ENCODE peak calls at places on chromosomes 7 and 10, in seven cellular contexts. E is iPS-NIHi11, C is memory B cell, Z is NCI-H2107, T is retina, X is HL-60, Y is fibroblast of lung. M is an unnamed sample.
A peak's percentile ranks its signal among the peaks of the same experiment; 100 is the strongest.

GRCh38 chr10:124799196-124799595 is 2.4 kb upstream of the ABRAXAS2 start:
- DNase-seq in Z (no peak), T (no peak), C (no peak), Y (no peak), E (no peak), X (no peak), M (no peak)

GRCh38 chr7:12884033-12884432 is 196.6 kb downstream of the ARL4A start:
- DNase-seq in E (no peak), Z (no peak), X (no peak), Y (peak; percentile 67), C (no peak), T (no peak), M (no peak)

GRCh38 chr7:77482015-77482414 is 55.1 kb upstream of the PTPN12 start:
- DNase-seq in T (no peak), E (peak; percentile 33), X (peak; percentile 63), Y (no peak), C (no peak), Z (no peak), M (peak; percentile 37)

GRCh38 chr7:47786557-47787248 is 161.6 kb downstream of the PKD1L1 start:
- DNase-seq in Y (peak; percentile 100), X (no peak), C (no peak), Z (no peak), E (peak; percentile 68), T (peak; percentile 68), M (no peak)

GRCh38 chr7:8065356-8065813 is 96.8 kb downstream of the GLCCI1 start:
- DNase-seq in T (no peak), C (no peak), E (no peak), Z (no peak), Y (peak; percentile 98), X (no peak), M (no peak)

GRCh38 chr7:111903797-111904196 is 302.4 kb downstream of the DOCK4 start:
- DNase-seq in T (no peak), X (no peak), Y (peak; percentile 6), C (no peak), E (no peak), Z (no peak), M (no peak)

GRCh38 chr10:96587255-96588059 is 645 bp upstream of the TM9SF3 start:
- DNase-seq in X (no peak), C (no peak), E (no peak), T (peak; percentile 84), Z (no peak), Y (peak; percentile 86), M (peak; percentile 86)

GRCh38 chr7:23254051-23254681 is 7.6 kb downstream of the GPNMB start:
- DNase-seq in X (no peak), T (no peak), C (no peak), E (no peak), Z (no peak), Y (peak; percentile 65), M (no peak)

GRCh38 chr10:93334901-93335312 is 147.2 kb downstream of the MYOF start:
- DNase-seq in Y (peak; percentile 72), T (no peak), C (no peak), X (no peak), Z (peak; percentile 44), E (peak; percentile 49), M (no peak)

GRCh38 chr10:31075434-31075833 is 43.8 kb upstream of the ZNF438 start:
- DNase-seq in Z (no peak), Y (peak; percentile 99), E (no peak), C (no peak), T (no peak), X (no peak), M (no peak)

GRCh38 chr7:107069457-107069856 is 25.0 kb downstream of the PRKAR2B start:
- DNase-seq in T (no peak), X (no peak), Y (no peak), E (no peak), C (no peak), Z (no peak), M (no peak)

GRCh38 chr10:24344695-24345473 is 135.9 kb downstream of the KIAA1217 start:
- DNase-seq in C (no peak), X (no peak), T (no peak), Y (no peak), Z (no peak), E (no peak), M (no peak)

GRCh38 chr10:53401536-53401935 is 629.0 kb upstream of the MBL2 start:
- DNase-seq in T (no peak), E (no peak), Z (no peak), Y (no peak), X (no peak), C (no peak), M (no peak)

GRCh38 chr7:8785081-8785480 is 351.7 kb downstream of the NXPH1 start:
- DNase-seq in X (no peak), Y (no peak), C (no peak), E (no peak), Z (no peak), T (no peak), M (no peak)

GRCh38 chr10:26881600-26882331 is 21.0 kb upstream of the ABI1 start:
- DNase-seq in Z (peak; percentile 3), C (peak; percentile 19), T (peak; percentile 60), X (no peak), E (peak; percentile 55), Y (peak; percentile 56), M (peak; percentile 82)

GRCh38 chr7:158837790-158838189 is 8.5 kb upstream of the ESYT2 start:
- DNase-seq in Z (no peak), E (no peak), Y (no peak), X (no peak), C (no peak), T (no peak), M (no peak)